ENCODE peak calls at places on chromosomes 11 and 22, in eight cellular contexts. Z is transverse colon, D is lower lobe of right lung, R is body of pancreas, S is HCT116, G is brain microvascular endothelial cell, C is fibroblast of lung, W is colonic mucosa. B is an unnamed sample.
A peak's percentile ranks its signal among the peaks of the same experiment; 100 is the strongest.

GRCh38 chr11:125128450-125128849 is 17.0 kb upstream of the TMEM218 start:
- DNase-seq in Z (no peak), D (no peak), R (no peak), S (no peak), G (peak; percentile 52), C (peak; percentile 75), W (no peak), B (no peak)

GRCh38 chr22:43848366-43849171 is 13.7 kb downstream of the SULT4A1 start:
- DNase-seq in Z (no peak), D (no peak), R (peak; percentile 29), S (peak; percentile 4), G (no peak), C (peak; percentile 30), W (no peak), B (peak; percentile 52)

GRCh38 chr11:71305041-71305440 is 52.7 kb upstream of the SHANK2 start:
- DNase-seq in Z (no peak), D (no peak), R (no peak), S (no peak), G (no peak), C (no peak), W (no peak), B (no peak)

GRCh38 chr11:62652156-62653006 is 721 bp downstream of the INTS5 start:
- DNase-seq in Z (no peak), D (no peak), R (no peak), S (no peak), G (no peak), C (no peak), W (no peak), B (no peak)

GRCh38 chr11:115132829-115133228 is 371.4 kb downstream of the CADM1 start:
- DNase-seq in Z (peak; percentile 21), D (no peak), R (no peak), S (no peak), G (no peak), C (no peak), W (no peak), B (no peak)

GRCh38 chr11:120929664-120930154 is 94.2 kb upstream of the TBCEL start:
- DNase-seq in Z (peak; percentile 41), D (peak; percentile 55), R (peak; percentile 34), S (peak; percentile 61), G (no peak), C (peak; percentile 28), W (peak; percentile 38), B (no peak)

GRCh38 chr11:16999116-16999515 is 15.1 kb downstream of the PLEKHA7 start:
- DNase-seq in Z (no peak), D (no peak), R (no peak), S (no peak), G (no peak), C (no peak), W (no peak), B (no peak)

GRCh38 chr11:10388096-10388495 is 67.0 kb upstream of the AMPD3 start:
- DNase-seq in Z (no peak), D (no peak), R (no peak), S (no peak), G (no peak), C (no peak), W (no peak), B (no peak)

GRCh38 chr11:14067686-14068085 is 105.2 kb downstream of the SPON1 start:
- DNase-seq in Z (no peak), D (no peak), R (no peak), S (no peak), G (no peak), C (no peak), W (no peak), B (no peak)

GRCh38 chr11:118841469-118842222 is 42.0 kb upstream of the CXCR5 start:
- DNase-seq in Z (peak; percentile 49), D (no peak), R (no peak), S (no peak), G (no peak), C (no peak), W (no peak), B (no peak)

GRCh38 chr11:67572747-67573419 is 10.7 kb upstream of the GSTP1 start:
- DNase-seq in Z (peak; percentile 68), D (peak; percentile 79), R (peak; percentile 75), S (peak; percentile 65), G (peak; percentile 45), C (peak; percentile 32), W (peak; percentile 64), B (peak; percentile 77)
- TF ChIP-seq CTCF in Z (peak; percentile 76), D (peak; percentile 83), R (peak; percentile 86), S (peak; percentile 90), G (peak; percentile 85), C (peak; percentile 65), W (peak; percentile 78), B (peak; percentile 84)

DNA sequence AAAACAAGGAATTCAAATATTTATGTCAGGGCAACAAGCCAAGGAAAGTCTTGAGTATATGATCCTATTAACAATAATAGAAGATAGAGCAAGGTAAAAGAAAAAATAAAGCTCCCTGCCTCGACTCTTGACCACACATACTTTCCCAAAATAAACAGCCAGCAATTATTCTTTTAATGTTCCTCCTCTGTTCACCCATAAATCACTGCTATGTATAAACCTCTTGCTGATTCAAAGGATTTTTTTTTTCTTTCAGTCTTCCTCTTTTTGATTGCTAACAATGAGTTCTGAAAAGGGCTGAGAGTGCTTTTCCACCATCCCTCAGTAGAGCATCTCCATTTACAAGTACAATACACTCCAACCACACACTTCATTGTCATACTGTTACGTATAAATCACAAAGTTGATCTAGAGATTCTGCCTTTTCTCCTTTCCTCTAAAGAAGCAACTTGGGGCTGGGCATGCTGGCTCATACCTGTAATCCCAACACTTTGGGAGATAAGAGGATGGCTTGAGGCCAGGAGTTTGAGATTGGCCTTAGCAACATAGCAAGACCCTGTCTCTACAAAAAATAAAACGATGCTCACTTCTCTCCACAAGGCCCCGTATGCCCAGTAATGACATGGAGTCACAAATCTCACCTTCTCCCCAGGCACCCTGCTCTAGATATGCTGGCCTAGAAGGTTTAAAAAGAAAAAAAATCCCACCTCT is 24.0 kb downstream of the RAB30 start:
- DNase-seq in Z (no peak), D (no peak), R (no peak), S (no peak), G (no peak), C (peak; percentile 58), W (no peak), B (no peak)
- H3K27ac ChIP-seq in Z (peak overlapping the region; percentile 36), D (peak overlapping the region; percentile 19), R (no peak overlapping the region), S (no peak overlapping the region), G (peak overlapping the region; percentile 54), C (no peak overlapping the region), W (no peak overlapping the region), B (no peak overlapping the region)

GRCh38 chr22:32817137-32817536 is 15.6 kb downstream of the TIMP3 start:
- DNase-seq in Z (no peak), D (no peak), R (no peak), S (no peak), G (no peak), C (no peak), W (no peak), B (no peak)
- H3K4me3 ChIP-seq in Z (no peak overlapping the region), D (no peak overlapping the region), R (no peak overlapping the region), S (no peak overlapping the region), G (no peak overlapping the region), C (no peak overlapping the region), W (no peak overlapping the region), B (no peak overlapping the region)

DNA sequence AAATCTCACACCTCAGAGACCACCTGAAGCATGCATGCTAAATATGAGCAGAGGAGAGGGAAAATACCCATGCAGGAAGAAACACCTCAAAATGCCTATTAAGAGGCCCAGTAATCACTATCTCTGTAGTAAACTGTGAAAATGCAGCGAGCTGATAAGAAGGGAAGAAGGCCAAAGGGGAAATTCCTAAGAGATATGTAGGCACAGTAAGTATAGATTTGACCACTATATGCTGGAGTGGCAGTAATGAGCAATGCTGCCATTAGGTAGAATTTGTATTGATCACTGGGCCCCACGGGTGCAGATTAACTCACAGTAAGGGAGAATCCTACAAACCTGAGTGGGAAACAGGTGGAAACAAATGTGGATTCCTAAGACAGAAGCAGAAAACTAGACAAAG is 1813.1 kb upstream of the RAG2 start:
- DNase-seq in Z (no peak), D (no peak), R (no peak), S (no peak), G (no peak), C (no peak), W (no peak), B (no peak)
- TF ChIP-seq CTCF in Z (no peak), D (no peak), R (no peak), S (no peak), G (peak; percentile 17), C (no peak), W (no peak), B (no peak)

GRCh38 chr11:44761546-44761961 is 34.8 kb downstream of the TSPAN18 start:
- DNase-seq in Z (no peak), D (peak; percentile 32), R (no peak), S (no peak), G (no peak), C (no peak), W (no peak), B (no peak)
- H3K27ac ChIP-seq in Z (peak overlapping the region; percentile 84), D (no peak overlapping the region), R (no peak overlapping the region), S (no peak overlapping the region), G (no peak overlapping the region), C (no peak overlapping the region), W (no peak overlapping the region), B (no peak overlapping the region)